ENCODE peak calls at places on chromosomes 7 and 10, in seven cellular contexts. I, B, U, A, T, M and N are unnamed samples.

GRCh38 chr10:14748471-14748870 is 26.2 kb downstream of the FAM107B start:
- DNase-seq in I (no peak), B (no peak), U (peak), A (no peak), T (no peak), M (no peak), N (peak)

GRCh38 chr10:120514035-120514620 is 57.1 kb downstream of the PLPP4 start:
- DNase-seq in I (no peak), B (no peak), U (no peak), A (no peak), T (no peak), M (no peak), N (peak)

GRCh38 chr10:63166742-63167258 is 33.7 kb downstream of the NRBF2 start:
- DNase-seq in I (peak), B (no peak), U (no peak), A (no peak), T (no peak), M (peak), N (peak)

GRCh38 chr10:99733366-99733765 is 1.3 kb downstream of the CUTC start:
- DNase-seq in I (no peak), B (peak), U (no peak), A (no peak), T (no peak), M (no peak), N (no peak)

GRCh38 chr7:158101821-158102450 is 485.7 kb downstream of the PTPRN2 start:
- DNase-seq in I (no peak), B (no peak), U (no peak), A (no peak), T (no peak), M (no peak), N (no peak)

GRCh38 chr10:76558586-76558985 is 1079.0 kb downstream of the KCNMA1 start:
- DNase-seq in I (no peak), B (peak), U (no peak), A (no peak), T (no peak), M (no peak), N (peak)

GRCh38 chr7:128351296-128352123 is 7.8 kb upstream of the RBM28 start:
- DNase-seq in I (no peak), B (no peak), U (peak), A (no peak), T (no peak), M (no peak), N (no peak)

GRCh38 chr10:44411251-44411650 is 26.4 kb upstream of the CXCL12 start:
- DNase-seq in I (no peak), B (no peak), U (no peak), A (no peak), T (no peak), M (no peak), N (no peak)

GRCh38 chr10:2077231-2077630 is 339.9 kb upstream of the ADARB2 start:
- DNase-seq in I (no peak), B (no peak), U (no peak), A (no peak), T (no peak), M (no peak), N (no peak)